ENCODE peak calls at places on chromosomes 13 and 19, in four cellular contexts. U is K562, L is Peyer's patch, F is fibroblast of mammary gland. R is an unnamed sample.

GRCh38 chr19:54160182-54160811 is 776 bp upstream of the LENG1 start:
- DNase-seq in U (peak; percentile 57), L (no peak), F (peak; percentile 43), R (no peak)

GRCh38 chr19:2600914-2601870 is 101.3 kb downstream of the GNG7 start:
- DNase-seq in U (no peak), L (peak; percentile 42), F (no peak), R (no peak)

GRCh38 chr13:98585946-98586345 is 9.0 kb upstream of the STK24 start:
- DNase-seq in U (no peak), L (no peak), F (no peak), R (no peak)

GRCh38 chr19:33667141-33667540 is 45.4 kb downstream of the CHST8 start:
- DNase-seq in U (no peak), L (peak; percentile 5), F (no peak), R (no peak)

GRCh38 chr13:98570929-98571372 is 6.0 kb downstream of the STK24 start:
- DNase-seq in U (no peak), L (peak; percentile 79), F (peak; percentile 72), R (no peak)

GRCh38 chr13:114285166-114285808 is 3.9 kb downstream of the UPF3A start:
- DNase-seq in U (no peak), L (no peak), F (peak; percentile 49), R (no peak)

GRCh38 chr19:4780860-4781259 is 10.7 kb upstream of the FEM1A start:
- DNase-seq in U (no peak), L (no peak), F (no peak), R (no peak)

GRCh38 chr19:56476671-56477428 is at the start of gene ZNF667:
- DNase-seq in U (no peak), L (no peak), F (peak; percentile 55), R (peak; percentile 16)

GRCh38 chr19:53812335-53812734 is 11.8 kb downstream of the NLRP12 start:
- DNase-seq in U (peak; percentile 10), L (no peak), F (no peak), R (no peak)

GRCh38 chr19:46271488-46272197 is 25.2 kb upstream of the HIF3A start:
- DNase-seq in U (no peak), L (no peak), F (peak; percentile 70), R (no peak)

GRCh38 chr13:98301721-98302120 is 124.7 kb upstream of the RNF113B start:
- DNase-seq in U (no peak), L (no peak), F (no peak), R (no peak)

GRCh38 chr19:46495789-46496099 is at the start of gene PNMA8B:
- DNase-seq in U (peak; percentile 71), L (peak; percentile 48), F (no peak), R (peak; percentile 95)

GRCh38 chr19:9205506-9206113 is 13.8 kb downstream of the OR7D4 start:
- DNase-seq in U (peak; percentile 57), L (peak; percentile 86), F (peak; percentile 62), R (peak; percentile 78)

GRCh38 chr13:31074750-31075149 is 87.0 kb downstream of the HSPH1 start:
- DNase-seq in U (no peak), L (no peak), F (no peak), R (no peak)

GRCh38 chr13:46655727-46656180 is 102.8 kb downstream of the LRCH1 start:
- DNase-seq in U (no peak), L (no peak), F (no peak), R (no peak)

GRCh38 chr19:19654441-19654840 is 9.0 kb downstream of the ATP13A1 start:
- DNase-seq in U (no peak), L (no peak), F (no peak), R (no peak)

GRCh38 chr13:29162638-29163037 is 342.5 kb downstream of the MTUS2 start:
- DNase-seq in U (no peak), L (no peak), F (no peak), R (peak; percentile 20)

GRCh38 chr19:11096210-11096841 is 7.1 kb downstream of the LDLR start:
- DNase-seq in U (no peak), L (no peak), F (peak; percentile 71), R (no peak)

GRCh38 chr13:43356566-43356965 is 333.2 kb downstream of the DNAJC15 start:
- DNase-seq in U (no peak), L (no peak), F (peak; percentile 7), R (no peak)

GRCh38 chr13:51619614-51620013 is 35.4 kb downstream of the WDFY2 start:
- DNase-seq in U (no peak), L (no peak), F (peak; percentile 92), R (no peak)

GRCh38 chr13:52359534-52359933 is 46.4 kb downstream of the THSD1 start:
- DNase-seq in U (no peak), L (no peak), F (peak; percentile 89), R (no peak)

GRCh38 chr13:29520671-29521070 is 74.8 kb downstream of the SLC7A1 start:
- DNase-seq in U (no peak), L (no peak), F (peak; percentile 86), R (no peak)

GRCh38 chr19:15666883-15667282 is 6.0 kb upstream of the CYP4F12 start:
- DNase-seq in U (no peak), L (peak; percentile 86), F (no peak), R (no peak)

GRCh38 chr19:18387395-18387794 is 1.4 kb downstream of the GDF15 start:
- DNase-seq in U (peak; percentile 10), L (no peak), F (no peak), R (no peak)
- H3K4me3 ChIP-seq in U (peak overlapping the region; percentile 89), L (peak overlapping the region; percentile 55), F (peak overlapping the region; percentile 67), R (peak overlapping the region; percentile 45)

DNA sequence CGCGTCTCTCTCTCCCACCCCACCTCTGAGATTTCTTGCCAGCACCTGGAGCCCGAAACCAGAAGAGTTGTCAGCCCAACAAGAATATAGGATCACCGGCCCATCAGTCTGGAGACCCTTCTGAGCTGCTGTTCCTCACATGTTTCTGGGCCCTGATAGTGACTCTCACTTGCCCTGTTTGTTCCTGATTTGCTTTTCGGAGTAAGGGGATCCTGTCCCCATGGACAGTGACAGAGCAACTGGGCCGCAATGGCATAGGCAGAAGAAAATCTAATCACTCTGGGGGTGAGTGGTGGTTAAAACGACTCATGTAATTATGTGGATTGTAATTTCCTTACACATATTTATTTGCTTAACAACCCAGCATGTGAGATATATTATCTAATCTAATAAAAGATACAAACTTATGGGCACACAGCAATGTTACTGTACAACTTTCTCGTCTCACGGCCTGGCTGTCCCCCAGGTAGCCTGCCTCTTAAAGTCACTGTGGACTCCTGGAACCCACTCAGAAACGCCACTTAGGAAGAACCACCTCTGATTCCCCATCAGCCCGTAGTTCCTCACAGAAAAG is 661 bp upstream of the SMAD9 start:
- DNase-seq in U (no peak), L (no peak), F (no peak), R (no peak)
- H3K4me3 ChIP-seq in U (no peak overlapping the region), L (peak overlapping the region; percentile 73), F (peak overlapping the region; percentile 20), R (peak overlapping the region; percentile 55)

DNA sequence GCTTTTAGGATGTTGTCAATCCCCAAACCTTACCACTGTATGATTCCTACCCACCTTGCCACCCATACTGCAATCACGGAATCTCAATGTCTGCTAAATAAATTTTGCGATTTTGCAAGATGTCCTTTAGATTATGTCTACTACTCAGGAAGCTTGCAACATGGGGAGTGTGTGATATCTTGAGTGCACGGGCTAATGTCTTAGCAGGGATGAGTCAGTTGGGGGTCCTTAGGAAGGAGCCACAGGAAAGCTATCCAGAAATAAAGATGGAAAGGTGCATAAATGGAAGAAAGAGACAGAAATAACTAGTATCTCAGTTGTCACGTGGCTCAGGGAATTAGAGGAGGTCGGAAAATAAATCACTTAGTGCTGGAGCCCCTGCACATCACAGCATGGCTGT is 77.1 kb downstream of the NALCN start:
- DNase-seq in U (no peak), L (no peak), F (no peak), R (no peak)
- H3K4me3 ChIP-seq in U (no peak overlapping the region), L (no peak overlapping the region), F (no peak overlapping the region), R (no peak overlapping the region)

GRCh38 chr19:35549174-35549788 is 3.9 kb downstream of the TMEM147 start:
- DNase-seq in U (peak; percentile 69), L (peak; percentile 78), F (peak; percentile 69), R (peak; percentile 73)

GRCh38 chr19:35545001-35545854 is at the start of gene TMEM147:
- DNase-seq in U (peak; percentile 97), L (peak; percentile 96), F (peak; percentile 81), R (peak; percentile 94)

GRCh38 chr19:35544110-35544802 is 1.2 kb upstream of the TMEM147 start:
- DNase-seq in U (no peak), L (no peak), F (no peak), R (no peak)

GRCh38 chr19:35545855-35546381 is 492 bp downstream of the TMEM147 start:
- DNase-seq in U (peak; percentile 89), L (peak; percentile 55), F (no peak), R (peak; percentile 44)

DNA sequence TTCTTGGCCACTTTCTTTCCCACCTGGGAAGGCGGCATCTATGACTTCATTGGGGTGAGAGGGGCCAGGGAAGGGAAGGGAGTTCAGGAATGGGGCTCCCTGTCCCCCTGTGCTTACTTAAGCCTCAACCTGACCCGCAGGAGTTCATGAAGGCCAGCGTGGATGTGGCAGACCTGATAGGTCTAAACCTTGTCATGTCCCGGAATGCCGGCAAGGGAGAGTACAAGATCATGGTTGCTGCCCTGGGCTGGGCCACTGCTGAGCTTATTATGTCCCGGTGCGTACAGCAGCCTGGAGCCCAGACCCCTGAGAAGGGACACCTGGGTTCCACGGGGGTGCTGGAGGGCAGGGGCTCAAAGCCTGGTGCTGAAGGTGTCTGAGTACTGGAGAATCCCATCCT is 1.1 kb downstream of the TMEM147 start:
- DNase-seq in U (no peak), L (no peak), F (no peak), R (no peak)
- H3K4me3 ChIP-seq in U (peak overlapping the region; percentile 96), L (peak overlapping the region; percentile 70), F (peak overlapping the region; percentile 87), R (peak overlapping the region; percentile 94)

GRCh38 chr13:27921961-27922910 is 2.4 kb downstream of the PDX1 start:
- DNase-seq in U (no peak), L (no peak), F (no peak), R (no peak)

GRCh38 chr13:27919934-27920676 is at the start of gene PDX1:
- DNase-seq in U (no peak), L (no peak), F (no peak), R (peak; percentile 38)

GRCh38 chr13:27919299-27919933 is 384 bp upstream of the PDX1 start:
- DNase-seq in U (peak; percentile 53), L (peak; percentile 65), F (no peak), R (no peak)

GRCh38 chr13:27921421-27921960 is 1.7 kb downstream of the PDX1 start:
- DNase-seq in U (no peak), L (no peak), F (no peak), R (no peak)

GRCh38 chr13:27920677-27921420 is 1.0 kb downstream of the PDX1 start:
- DNase-seq in U (no peak), L (no peak), F (peak; percentile 14), R (no peak)
- H3K4me3 ChIP-seq in U (no peak overlapping the region), L (peak overlapping the region; percentile 55), F (no peak overlapping the region), R (no peak overlapping the region)